ENCODE peak calls at places on chromosomes 5 and 9, in nine cellular contexts. One of them, this sample, is unnamed.
A peak's percentile ranks its signal among the peaks of the same experiment; 100 is the strongest.

GRCh38 chr9:88746029-88746743 is 211.2 kb downstream of the NXNL2 start:
- DNase-seq in CD8-positive, alpha-beta T cell: no peak
- DNase-seq in endodermal cell: no peak
- DNase-seq in stimulated activated CD8-positive, alpha-beta memory T cell treated with anti-CD3 and anti-CD28 coated beads, Interleukin-12 subunit alpha, Interleukin-12 subunit beta, amount 100 ng/mL, for 1 hour: no peak
- DNase-seq in KBM-7: no peak
- DNase-seq in activated T-cell treated with anti-CD3 and anti-CD28 coated beads, Interleukin-2, amount 50 U/mL, for 4 hours: no peak
- DNase-seq in hepatic stellate cell: no peak
- DNase-seq in activated CD4-positive, alpha-beta T cell treated with anti-CD3 and anti-CD28 coated beads for 1 hour: no peak
- DNase-seq in substantia nigra: no peak
- DNase-seq in this sample: peak; percentile 95

GRCh38 chr5:92634883-92635282 is 946.1 kb downstream of the NR2F1-AS1 start:
- DNase-seq in activated T-cell treated with anti-CD3 and anti-CD28 coated beads, Interleukin-2, amount 50 U/mL, for 4 hours: no peak
- DNase-seq in activated CD4-positive, alpha-beta T cell treated with anti-CD3 and anti-CD28 coated beads for 1 hour: no peak
- DNase-seq in hepatic stellate cell: no peak
- DNase-seq in endodermal cell: no peak
- DNase-seq in substantia nigra: no peak
- DNase-seq in KBM-7: no peak
- DNase-seq in CD8-positive, alpha-beta T cell: no peak
- DNase-seq in stimulated activated CD8-positive, alpha-beta memory T cell treated with anti-CD3 and anti-CD28 coated beads, Interleukin-12 subunit alpha, Interleukin-12 subunit beta, amount 100 ng/mL, for 1 hour: no peak
- DNase-seq in this sample: no peak

GRCh38 chr5:75331095-75332090 is 5.6 kb upstream of the HMGCR start:
- DNase-seq in substantia nigra: no peak
- DNase-seq in activated T-cell treated with anti-CD3 and anti-CD28 coated beads, Interleukin-2, amount 50 U/mL, for 4 hours: no peak
- DNase-seq in activated CD4-positive, alpha-beta T cell treated with anti-CD3 and anti-CD28 coated beads for 1 hour: no peak
- DNase-seq in hepatic stellate cell: no peak
- DNase-seq in stimulated activated CD8-positive, alpha-beta memory T cell treated with anti-CD3 and anti-CD28 coated beads, Interleukin-12 subunit alpha, Interleukin-12 subunit beta, amount 100 ng/mL, for 1 hour: no peak
- DNase-seq in KBM-7: peak; percentile 4
- DNase-seq in endodermal cell: no peak
- DNase-seq in CD8-positive, alpha-beta T cell: no peak
- DNase-seq in this sample: no peak

GRCh38 chr5:18465833-18466681 is 831.8 kb downstream of the TAF11L14 start:
- DNase-seq in hepatic stellate cell: peak; percentile 0
- DNase-seq in stimulated activated CD8-positive, alpha-beta memory T cell treated with anti-CD3 and anti-CD28 coated beads, Interleukin-12 subunit alpha, Interleukin-12 subunit beta, amount 100 ng/mL, for 1 hour: no peak
- DNase-seq in KBM-7: peak; percentile 69
- DNase-seq in activated T-cell treated with anti-CD3 and anti-CD28 coated beads, Interleukin-2, amount 50 U/mL, for 4 hours: no peak
- DNase-seq in endodermal cell: peak; percentile 88
- DNase-seq in substantia nigra: peak; percentile 65
- DNase-seq in CD8-positive, alpha-beta T cell: no peak
- DNase-seq in activated CD4-positive, alpha-beta T cell treated with anti-CD3 and anti-CD28 coated beads for 1 hour: no peak
- DNase-seq in this sample: peak; percentile 38

GRCh38 chr9:29575219-29575618 is 2001.9 kb upstream of the C9orf72 start:
- DNase-seq in endodermal cell: no peak
- DNase-seq in activated CD4-positive, alpha-beta T cell treated with anti-CD3 and anti-CD28 coated beads for 1 hour: no peak
- DNase-seq in substantia nigra: no peak
- DNase-seq in hepatic stellate cell: no peak
- DNase-seq in KBM-7: no peak
- DNase-seq in stimulated activated CD8-positive, alpha-beta memory T cell treated with anti-CD3 and anti-CD28 coated beads, Interleukin-12 subunit alpha, Interleukin-12 subunit beta, amount 100 ng/mL, for 1 hour: no peak
- DNase-seq in CD8-positive, alpha-beta T cell: no peak
- DNase-seq in activated T-cell treated with anti-CD3 and anti-CD28 coated beads, Interleukin-2, amount 50 U/mL, for 4 hours: no peak
- DNase-seq in this sample: no peak

GRCh38 chr9:77916410-77916819 is 115.2 kb downstream of the GNAQ start:
- DNase-seq in stimulated activated CD8-positive, alpha-beta memory T cell treated with anti-CD3 and anti-CD28 coated beads, Interleukin-12 subunit alpha, Interleukin-12 subunit beta, amount 100 ng/mL, for 1 hour: no peak
- DNase-seq in substantia nigra: no peak
- DNase-seq in CD8-positive, alpha-beta T cell: no peak
- DNase-seq in activated CD4-positive, alpha-beta T cell treated with anti-CD3 and anti-CD28 coated beads for 1 hour: no peak
- DNase-seq in KBM-7: no peak
- DNase-seq in endodermal cell: no peak
- DNase-seq in hepatic stellate cell: no peak
- DNase-seq in activated T-cell treated with anti-CD3 and anti-CD28 coated beads, Interleukin-2, amount 50 U/mL, for 4 hours: no peak
- DNase-seq in this sample: no peak

GRCh38 chr9:2764371-2764770 is 47.1 kb downstream of the KCNV2 start:
- DNase-seq in hepatic stellate cell: no peak
- DNase-seq in substantia nigra: no peak
- DNase-seq in KBM-7: peak; percentile 66
- DNase-seq in endodermal cell: no peak
- DNase-seq in CD8-positive, alpha-beta T cell: no peak
- DNase-seq in stimulated activated CD8-positive, alpha-beta memory T cell treated with anti-CD3 and anti-CD28 coated beads, Interleukin-12 subunit alpha, Interleukin-12 subunit beta, amount 100 ng/mL, for 1 hour: no peak
- DNase-seq in activated T-cell treated with anti-CD3 and anti-CD28 coated beads, Interleukin-2, amount 50 U/mL, for 4 hours: no peak
- DNase-seq in activated CD4-positive, alpha-beta T cell treated with anti-CD3 and anti-CD28 coated beads for 1 hour: no peak
- DNase-seq in this sample: no peak

GRCh38 chr5:1511651-1512540 is 11.9 kb downstream of the LPCAT1 start:
- DNase-seq in KBM-7: no peak
- DNase-seq in activated CD4-positive, alpha-beta T cell treated with anti-CD3 and anti-CD28 coated beads for 1 hour: peak; percentile 4
- DNase-seq in endodermal cell: peak; percentile 72
- DNase-seq in CD8-positive, alpha-beta T cell: peak; percentile 18
- DNase-seq in hepatic stellate cell: peak; percentile 86
- DNase-seq in stimulated activated CD8-positive, alpha-beta memory T cell treated with anti-CD3 and anti-CD28 coated beads, Interleukin-12 subunit alpha, Interleukin-12 subunit beta, amount 100 ng/mL, for 1 hour: no peak
- DNase-seq in activated T-cell treated with anti-CD3 and anti-CD28 coated beads, Interleukin-2, amount 50 U/mL, for 4 hours: no peak
- DNase-seq in substantia nigra: no peak
- DNase-seq in this sample: peak; percentile 46

GRCh38 chr5:6260846-6261245 is 117.5 kb downstream of the MED10 start:
- DNase-seq in activated CD4-positive, alpha-beta T cell treated with anti-CD3 and anti-CD28 coated beads for 1 hour: no peak
- DNase-seq in endodermal cell: no peak
- DNase-seq in stimulated activated CD8-positive, alpha-beta memory T cell treated with anti-CD3 and anti-CD28 coated beads, Interleukin-12 subunit alpha, Interleukin-12 subunit beta, amount 100 ng/mL, for 1 hour: no peak
- DNase-seq in CD8-positive, alpha-beta T cell: no peak
- DNase-seq in KBM-7: no peak
- DNase-seq in activated T-cell treated with anti-CD3 and anti-CD28 coated beads, Interleukin-2, amount 50 U/mL, for 4 hours: no peak
- DNase-seq in hepatic stellate cell: no peak
- DNase-seq in substantia nigra: no peak
- DNase-seq in this sample: no peak

GRCh38 chr5:143023447-143024096 is 253.4 kb downstream of the ARHGAP26 start:
- DNase-seq in stimulated activated CD8-positive, alpha-beta memory T cell treated with anti-CD3 and anti-CD28 coated beads, Interleukin-12 subunit alpha, Interleukin-12 subunit beta, amount 100 ng/mL, for 1 hour: no peak
- DNase-seq in activated T-cell treated with anti-CD3 and anti-CD28 coated beads, Interleukin-2, amount 50 U/mL, for 4 hours: no peak
- DNase-seq in activated CD4-positive, alpha-beta T cell treated with anti-CD3 and anti-CD28 coated beads for 1 hour: no peak
- DNase-seq in CD8-positive, alpha-beta T cell: peak; percentile 21
- DNase-seq in KBM-7: no peak
- DNase-seq in endodermal cell: no peak
- DNase-seq in hepatic stellate cell: no peak
- DNase-seq in substantia nigra: peak; percentile 53
- DNase-seq in this sample: no peak

GRCh38 chr5:154179846-154180710 is 10.5 kb upstream of the GALNT10 start:
- DNase-seq in endodermal cell: peak; percentile 76
- DNase-seq in substantia nigra: no peak
- DNase-seq in activated T-cell treated with anti-CD3 and anti-CD28 coated beads, Interleukin-2, amount 50 U/mL, for 4 hours: no peak
- DNase-seq in stimulated activated CD8-positive, alpha-beta memory T cell treated with anti-CD3 and anti-CD28 coated beads, Interleukin-12 subunit alpha, Interleukin-12 subunit beta, amount 100 ng/mL, for 1 hour: no peak
- DNase-seq in CD8-positive, alpha-beta T cell: peak; percentile 36
- DNase-seq in activated CD4-positive, alpha-beta T cell treated with anti-CD3 and anti-CD28 coated beads for 1 hour: peak; percentile 11
- DNase-seq in KBM-7: peak; percentile 58
- DNase-seq in hepatic stellate cell: peak; percentile 61
- DNase-seq in this sample: peak; percentile 73

GRCh38 chr5:116378007-116378831 is 196.4 kb downstream of the SEMA6A start:
- DNase-seq in hepatic stellate cell: no peak
- DNase-seq in CD8-positive, alpha-beta T cell: no peak
- DNase-seq in stimulated activated CD8-positive, alpha-beta memory T cell treated with anti-CD3 and anti-CD28 coated beads, Interleukin-12 subunit alpha, Interleukin-12 subunit beta, amount 100 ng/mL, for 1 hour: no peak
- DNase-seq in endodermal cell: peak; percentile 43
- DNase-seq in KBM-7: peak; percentile 16
- DNase-seq in activated CD4-positive, alpha-beta T cell treated with anti-CD3 and anti-CD28 coated beads for 1 hour: no peak
- DNase-seq in activated T-cell treated with anti-CD3 and anti-CD28 coated beads, Interleukin-2, amount 50 U/mL, for 4 hours: no peak
- DNase-seq in substantia nigra: no peak
- DNase-seq in this sample: no peak

GRCh38 chr9:133973111-133973790 is 18.9 kb downstream of the VAV2 start:
- DNase-seq in CD8-positive, alpha-beta T cell: no peak
- DNase-seq in KBM-7: no peak
- DNase-seq in stimulated activated CD8-positive, alpha-beta memory T cell treated with anti-CD3 and anti-CD28 coated beads, Interleukin-12 subunit alpha, Interleukin-12 subunit beta, amount 100 ng/mL, for 1 hour: no peak
- DNase-seq in activated CD4-positive, alpha-beta T cell treated with anti-CD3 and anti-CD28 coated beads for 1 hour: no peak
- DNase-seq in endodermal cell: no peak
- DNase-seq in activated T-cell treated with anti-CD3 and anti-CD28 coated beads, Interleukin-2, amount 50 U/mL, for 4 hours: no peak
- DNase-seq in substantia nigra: no peak
- DNase-seq in hepatic stellate cell: no peak
- DNase-seq in this sample: no peak

GRCh38 chr5:155996123-155996522 is 330.8 kb upstream of the SGCD start:
- DNase-seq in endodermal cell: no peak
- DNase-seq in activated T-cell treated with anti-CD3 and anti-CD28 coated beads, Interleukin-2, amount 50 U/mL, for 4 hours: no peak
- DNase-seq in stimulated activated CD8-positive, alpha-beta memory T cell treated with anti-CD3 and anti-CD28 coated beads, Interleukin-12 subunit alpha, Interleukin-12 subunit beta, amount 100 ng/mL, for 1 hour: no peak
- DNase-seq in KBM-7: no peak
- DNase-seq in CD8-positive, alpha-beta T cell: no peak
- DNase-seq in hepatic stellate cell: no peak
- DNase-seq in activated CD4-positive, alpha-beta T cell treated with anti-CD3 and anti-CD28 coated beads for 1 hour: no peak
- DNase-seq in substantia nigra: no peak
- DNase-seq in this sample: no peak

GRCh38 chr5:175146733-175147132 is 297.2 kb downstream of the DRD1 start:
- DNase-seq in endodermal cell: no peak
- DNase-seq in substantia nigra: no peak
- DNase-seq in activated T-cell treated with anti-CD3 and anti-CD28 coated beads, Interleukin-2, amount 50 U/mL, for 4 hours: no peak
- DNase-seq in hepatic stellate cell: no peak
- DNase-seq in CD8-positive, alpha-beta T cell: no peak
- DNase-seq in activated CD4-positive, alpha-beta T cell treated with anti-CD3 and anti-CD28 coated beads for 1 hour: no peak
- DNase-seq in KBM-7: no peak
- DNase-seq in stimulated activated CD8-positive, alpha-beta memory T cell treated with anti-CD3 and anti-CD28 coated beads, Interleukin-12 subunit alpha, Interleukin-12 subunit beta, amount 100 ng/mL, for 1 hour: no peak
- DNase-seq in this sample: no peak

GRCh38 chr9:124694394-124695279 is 76.5 kb downstream of the NR6A1 start:
- DNase-seq in activated CD4-positive, alpha-beta T cell treated with anti-CD3 and anti-CD28 coated beads for 1 hour: no peak
- DNase-seq in substantia nigra: no peak
- DNase-seq in stimulated activated CD8-positive, alpha-beta memory T cell treated with anti-CD3 and anti-CD28 coated beads, Interleukin-12 subunit alpha, Interleukin-12 subunit beta, amount 100 ng/mL, for 1 hour: no peak
- DNase-seq in hepatic stellate cell: no peak
- DNase-seq in endodermal cell: no peak
- DNase-seq in activated T-cell treated with anti-CD3 and anti-CD28 coated beads, Interleukin-2, amount 50 U/mL, for 4 hours: no peak
- DNase-seq in KBM-7: no peak
- DNase-seq in CD8-positive, alpha-beta T cell: no peak
- DNase-seq in this sample: no peak

GRCh38 chr9:99041618-99042017 is 63.3 kb upstream of the TGFBR1 start:
- DNase-seq in activated T-cell treated with anti-CD3 and anti-CD28 coated beads, Interleukin-2, amount 50 U/mL, for 4 hours: no peak
- DNase-seq in substantia nigra: no peak
- DNase-seq in activated CD4-positive, alpha-beta T cell treated with anti-CD3 and anti-CD28 coated beads for 1 hour: no peak
- DNase-seq in CD8-positive, alpha-beta T cell: no peak
- DNase-seq in KBM-7: no peak
- DNase-seq in endodermal cell: no peak
- DNase-seq in hepatic stellate cell: no peak
- DNase-seq in stimulated activated CD8-positive, alpha-beta memory T cell treated with anti-CD3 and anti-CD28 coated beads, Interleukin-12 subunit alpha, Interleukin-12 subunit beta, amount 100 ng/mL, for 1 hour: no peak
- DNase-seq in this sample: no peak

GRCh38 chr5:174177976-174178600 is 132.6 kb downstream of the NSG2 start:
- DNase-seq in activated CD4-positive, alpha-beta T cell treated with anti-CD3 and anti-CD28 coated beads for 1 hour: no peak
- DNase-seq in stimulated activated CD8-positive, alpha-beta memory T cell treated with anti-CD3 and anti-CD28 coated beads, Interleukin-12 subunit alpha, Interleukin-12 subunit beta, amount 100 ng/mL, for 1 hour: no peak
- DNase-seq in substantia nigra: no peak
- DNase-seq in activated T-cell treated with anti-CD3 and anti-CD28 coated beads, Interleukin-2, amount 50 U/mL, for 4 hours: no peak
- DNase-seq in KBM-7: no peak
- DNase-seq in endodermal cell: peak; percentile 24
- DNase-seq in hepatic stellate cell: no peak
- DNase-seq in CD8-positive, alpha-beta T cell: no peak
- DNase-seq in this sample: no peak

GRCh38 chr5:98791110-98791509 is 17.6 kb downstream of the RGMB start:
- DNase-seq in substantia nigra: no peak
- DNase-seq in activated T-cell treated with anti-CD3 and anti-CD28 coated beads, Interleukin-2, amount 50 U/mL, for 4 hours: no peak
- DNase-seq in hepatic stellate cell: no peak
- DNase-seq in CD8-positive, alpha-beta T cell: no peak
- DNase-seq in activated CD4-positive, alpha-beta T cell treated with anti-CD3 and anti-CD28 coated beads for 1 hour: no peak
- DNase-seq in stimulated activated CD8-positive, alpha-beta memory T cell treated with anti-CD3 and anti-CD28 coated beads, Interleukin-12 subunit alpha, Interleukin-12 subunit beta, amount 100 ng/mL, for 1 hour: no peak
- DNase-seq in endodermal cell: no peak
- DNase-seq in KBM-7: no peak
- DNase-seq in this sample: no peak

GRCh38 chr5:113255579-113256210 is 179.1 kb downstream of the TSSK1B start:
- DNase-seq in endodermal cell: no peak
- DNase-seq in activated T-cell treated with anti-CD3 and anti-CD28 coated beads, Interleukin-2, amount 50 U/mL, for 4 hours: no peak
- DNase-seq in substantia nigra: no peak
- DNase-seq in hepatic stellate cell: no peak
- DNase-seq in activated CD4-positive, alpha-beta T cell treated with anti-CD3 and anti-CD28 coated beads for 1 hour: no peak
- DNase-seq in KBM-7: no peak
- DNase-seq in stimulated activated CD8-positive, alpha-beta memory T cell treated with anti-CD3 and anti-CD28 coated beads, Interleukin-12 subunit alpha, Interleukin-12 subunit beta, amount 100 ng/mL, for 1 hour: no peak
- DNase-seq in CD8-positive, alpha-beta T cell: no peak
- DNase-seq in this sample: no peak

GRCh38 chr5:86557920-86558319 is 59.8 kb upstream of the COX7C start:
- DNase-seq in substantia nigra: no peak
- DNase-seq in KBM-7: no peak
- DNase-seq in CD8-positive, alpha-beta T cell: no peak
- DNase-seq in hepatic stellate cell: no peak
- DNase-seq in activated CD4-positive, alpha-beta T cell treated with anti-CD3 and anti-CD28 coated beads for 1 hour: no peak
- DNase-seq in endodermal cell: no peak
- DNase-seq in activated T-cell treated with anti-CD3 and anti-CD28 coated beads, Interleukin-2, amount 50 U/mL, for 4 hours: no peak
- DNase-seq in stimulated activated CD8-positive, alpha-beta memory T cell treated with anti-CD3 and anti-CD28 coated beads, Interleukin-12 subunit alpha, Interleukin-12 subunit beta, amount 100 ng/mL, for 1 hour: no peak
- DNase-seq in this sample: no peak

GRCh38 chr5:154653764-154654483 is 101.3 kb upstream of the LARP1 start:
- DNase-seq in CD8-positive, alpha-beta T cell: no peak
- DNase-seq in activated T-cell treated with anti-CD3 and anti-CD28 coated beads, Interleukin-2, amount 50 U/mL, for 4 hours: no peak
- DNase-seq in endodermal cell: peak; percentile 55
- DNase-seq in activated CD4-positive, alpha-beta T cell treated with anti-CD3 and anti-CD28 coated beads for 1 hour: no peak
- DNase-seq in KBM-7: peak; percentile 41
- DNase-seq in substantia nigra: no peak
- DNase-seq in stimulated activated CD8-positive, alpha-beta memory T cell treated with anti-CD3 and anti-CD28 coated beads, Interleukin-12 subunit alpha, Interleukin-12 subunit beta, amount 100 ng/mL, for 1 hour: no peak
- DNase-seq in hepatic stellate cell: peak; percentile 27
- DNase-seq in this sample: peak; percentile 11

GRCh38 chr9:40913096-40913719 is 215.3 kb downstream of the FOXD4L6 start:
- DNase-seq in activated T-cell treated with anti-CD3 and anti-CD28 coated beads, Interleukin-2, amount 50 U/mL, for 4 hours: no peak
- DNase-seq in substantia nigra: no peak
- DNase-seq in activated CD4-positive, alpha-beta T cell treated with anti-CD3 and anti-CD28 coated beads for 1 hour: no peak
- DNase-seq in stimulated activated CD8-positive, alpha-beta memory T cell treated with anti-CD3 and anti-CD28 coated beads, Interleukin-12 subunit alpha, Interleukin-12 subunit beta, amount 100 ng/mL, for 1 hour: no peak
- DNase-seq in endodermal cell: no peak
- DNase-seq in CD8-positive, alpha-beta T cell: no peak
- DNase-seq in hepatic stellate cell: no peak
- DNase-seq in KBM-7: no peak
- DNase-seq in this sample: no peak

GRCh38 chr9:93304574-93305496 is 120.9 kb downstream of the WNK2 start:
- DNase-seq in stimulated activated CD8-positive, alpha-beta memory T cell treated with anti-CD3 and anti-CD28 coated beads, Interleukin-12 subunit alpha, Interleukin-12 subunit beta, amount 100 ng/mL, for 1 hour: no peak
- DNase-seq in substantia nigra: peak; percentile 57
- DNase-seq in endodermal cell: peak; percentile 94
- DNase-seq in activated T-cell treated with anti-CD3 and anti-CD28 coated beads, Interleukin-2, amount 50 U/mL, for 4 hours: no peak
- DNase-seq in KBM-7: peak; percentile 44
- DNase-seq in activated CD4-positive, alpha-beta T cell treated with anti-CD3 and anti-CD28 coated beads for 1 hour: peak; percentile 7
- DNase-seq in hepatic stellate cell: peak; percentile 89
- DNase-seq in CD8-positive, alpha-beta T cell: no peak
- DNase-seq in this sample: peak; percentile 68

GRCh38 chr5:115490601-115491000 is 54.0 kb downstream of the FEM1C start:
- DNase-seq in hepatic stellate cell: no peak
- DNase-seq in CD8-positive, alpha-beta T cell: no peak
- DNase-seq in activated CD4-positive, alpha-beta T cell treated with anti-CD3 and anti-CD28 coated beads for 1 hour: no peak
- DNase-seq in stimulated activated CD8-positive, alpha-beta memory T cell treated with anti-CD3 and anti-CD28 coated beads, Interleukin-12 subunit alpha, Interleukin-12 subunit beta, amount 100 ng/mL, for 1 hour: no peak
- DNase-seq in activated T-cell treated with anti-CD3 and anti-CD28 coated beads, Interleukin-2, amount 50 U/mL, for 4 hours: no peak
- DNase-seq in substantia nigra: no peak
- DNase-seq in KBM-7: no peak
- DNase-seq in endodermal cell: no peak
- DNase-seq in this sample: no peak

GRCh38 chr5:154486427-154486866 is 8.4 kb upstream of the HAND1 start:
- DNase-seq in activated CD4-positive, alpha-beta T cell treated with anti-CD3 and anti-CD28 coated beads for 1 hour: no peak
- DNase-seq in CD8-positive, alpha-beta T cell: no peak
- DNase-seq in KBM-7: no peak
- DNase-seq in activated T-cell treated with anti-CD3 and anti-CD28 coated beads, Interleukin-2, amount 50 U/mL, for 4 hours: no peak
- DNase-seq in endodermal cell: peak; percentile 53
- DNase-seq in hepatic stellate cell: no peak
- DNase-seq in substantia nigra: no peak
- DNase-seq in stimulated activated CD8-positive, alpha-beta memory T cell treated with anti-CD3 and anti-CD28 coated beads, Interleukin-12 subunit alpha, Interleukin-12 subunit beta, amount 100 ng/mL, for 1 hour: no peak
- DNase-seq in this sample: no peak

GRCh38 chr5:145500712-145501111 is 334.4 kb downstream of the PRELID2 start:
- DNase-seq in hepatic stellate cell: no peak
- DNase-seq in KBM-7: no peak
- DNase-seq in stimulated activated CD8-positive, alpha-beta memory T cell treated with anti-CD3 and anti-CD28 coated beads, Interleukin-12 subunit alpha, Interleukin-12 subunit beta, amount 100 ng/mL, for 1 hour: no peak
- DNase-seq in endodermal cell: no peak
- DNase-seq in activated T-cell treated with anti-CD3 and anti-CD28 coated beads, Interleukin-2, amount 50 U/mL, for 4 hours: no peak
- DNase-seq in substantia nigra: no peak
- DNase-seq in CD8-positive, alpha-beta T cell: no peak
- DNase-seq in activated CD4-positive, alpha-beta T cell treated with anti-CD3 and anti-CD28 coated beads for 1 hour: no peak
- DNase-seq in this sample: no peak

GRCh38 chr5:40797273-40798011 is 732 bp downstream of the PRKAA1 start:
- DNase-seq in stimulated activated CD8-positive, alpha-beta memory T cell treated with anti-CD3 and anti-CD28 coated beads, Interleukin-12 subunit alpha, Interleukin-12 subunit beta, amount 100 ng/mL, for 1 hour: peak; percentile 55
- DNase-seq in activated T-cell treated with anti-CD3 and anti-CD28 coated beads, Interleukin-2, amount 50 U/mL, for 4 hours: peak; percentile 70
- DNase-seq in hepatic stellate cell: peak; percentile 54
- DNase-seq in CD8-positive, alpha-beta T cell: peak; percentile 79
- DNase-seq in endodermal cell: peak; percentile 91
- DNase-seq in KBM-7: peak; percentile 81
- DNase-seq in activated CD4-positive, alpha-beta T cell treated with anti-CD3 and anti-CD28 coated beads for 1 hour: peak; percentile 61
- DNase-seq in substantia nigra: peak; percentile 56
- DNase-seq in this sample: peak; percentile 82

GRCh38 chr5:163506726-163507125 is 1.3 kb downstream of the MAT2B start:
- DNase-seq in activated CD4-positive, alpha-beta T cell treated with anti-CD3 and anti-CD28 coated beads for 1 hour: no peak
- DNase-seq in hepatic stellate cell: peak; percentile 37
- DNase-seq in substantia nigra: no peak
- DNase-seq in CD8-positive, alpha-beta T cell: peak; percentile 29
- DNase-seq in KBM-7: peak; percentile 34
- DNase-seq in stimulated activated CD8-positive, alpha-beta memory T cell treated with anti-CD3 and anti-CD28 coated beads, Interleukin-12 subunit alpha, Interleukin-12 subunit beta, amount 100 ng/mL, for 1 hour: no peak
- DNase-seq in endodermal cell: no peak
- DNase-seq in activated T-cell treated with anti-CD3 and anti-CD28 coated beads, Interleukin-2, amount 50 U/mL, for 4 hours: no peak
- DNase-seq in this sample: peak; percentile 31

GRCh38 chr5:3852154-3852930 is 256.7 kb downstream of the IRX1 start:
- DNase-seq in CD8-positive, alpha-beta T cell: no peak
- DNase-seq in endodermal cell: no peak
- DNase-seq in substantia nigra: no peak
- DNase-seq in activated CD4-positive, alpha-beta T cell treated with anti-CD3 and anti-CD28 coated beads for 1 hour: no peak
- DNase-seq in KBM-7: no peak
- DNase-seq in hepatic stellate cell: no peak
- DNase-seq in stimulated activated CD8-positive, alpha-beta memory T cell treated with anti-CD3 and anti-CD28 coated beads, Interleukin-12 subunit alpha, Interleukin-12 subunit beta, amount 100 ng/mL, for 1 hour: no peak
- DNase-seq in activated T-cell treated with anti-CD3 and anti-CD28 coated beads, Interleukin-2, amount 50 U/mL, for 4 hours: no peak
- DNase-seq in this sample: peak; percentile 2

GRCh38 chr9:24582363-24583126 is 36.8 kb upstream of the IZUMO3 start:
- DNase-seq in stimulated activated CD8-positive, alpha-beta memory T cell treated with anti-CD3 and anti-CD28 coated beads, Interleukin-12 subunit alpha, Interleukin-12 subunit beta, amount 100 ng/mL, for 1 hour: no peak
- DNase-seq in endodermal cell: no peak
- DNase-seq in activated CD4-positive, alpha-beta T cell treated with anti-CD3 and anti-CD28 coated beads for 1 hour: no peak
- DNase-seq in KBM-7: no peak
- DNase-seq in activated T-cell treated with anti-CD3 and anti-CD28 coated beads, Interleukin-2, amount 50 U/mL, for 4 hours: no peak
- DNase-seq in substantia nigra: no peak
- DNase-seq in hepatic stellate cell: no peak
- DNase-seq in CD8-positive, alpha-beta T cell: no peak
- DNase-seq in this sample: no peak

This sample was measured in cardiac fibroblast.